ENCODE peak calls at places on chromosome 14, in six cellular contexts. One of them, this sample, is unnamed.

GRCh38 chr14:36738269-36738668 is 76.6 kb downstream of the PAX9 start:
- DNase-seq in HepG2: no peak
- DNase-seq in HCT116: no peak
- DNase-seq in K562: no peak
- DNase-seq in SK-N-SH: no peak
- DNase-seq in GM12878: no peak
- DNase-seq in this sample: no peak

GRCh38 chr14:72745546-72745945 is 148.4 kb downstream of the DPF3 start:
- DNase-seq in HepG2: no peak
- DNase-seq in HCT116: no peak
- DNase-seq in K562: no peak
- DNase-seq in SK-N-SH: no peak
- DNase-seq in GM12878: no peak
- DNase-seq in this sample: no peak

GRCh38 chr14:21668377-21668776 is 5.2 kb downstream of the OR4E1 start:
- DNase-seq in HepG2: peak; percentile 18
- DNase-seq in HCT116: no peak
- DNase-seq in K562: no peak
- DNase-seq in SK-N-SH: no peak
- DNase-seq in GM12878: no peak
- DNase-seq in this sample: no peak

GRCh38 chr14:106694638-106695393 is 1168.4 kb downstream of the TMEM121 start:
- DNase-seq in HepG2: no peak
- DNase-seq in HCT116: no peak
- DNase-seq in K562: no peak
- DNase-seq in SK-N-SH: peak; percentile 42
- DNase-seq in GM12878: no peak
- DNase-seq in this sample: no peak

GRCh38 chr14:54475187-54475881 is 13.4 kb downstream of the GMFB start:
- DNase-seq in HepG2: no peak
- DNase-seq in HCT116: no peak
- DNase-seq in K562: no peak
- DNase-seq in SK-N-SH: no peak
- DNase-seq in GM12878: no peak
- DNase-seq in this sample: no peak

GRCh38 chr14:32536175-32536574 is 207.1 kb downstream of the AKAP6 start:
- DNase-seq in HepG2: no peak
- DNase-seq in HCT116: no peak
- DNase-seq in K562: no peak
- DNase-seq in SK-N-SH: no peak
- DNase-seq in GM12878: no peak
- DNase-seq in this sample: no peak

GRCh38 chr14:58362798-58363412 is 32.8 kb upstream of the TOMM20L start:
- DNase-seq in HepG2: peak; percentile 41
- DNase-seq in HCT116: peak; percentile 21
- DNase-seq in K562: peak; percentile 16
- DNase-seq in SK-N-SH: peak; percentile 31
- DNase-seq in GM12878: no peak
- DNase-seq in this sample: peak; percentile 68

GRCh38 chr14:88790501-88791251 is 2.1 kb downstream of the EML5 start:
- DNase-seq in HepG2: no peak
- DNase-seq in HCT116: no peak
- DNase-seq in K562: no peak
- DNase-seq in SK-N-SH: peak; percentile 14
- DNase-seq in GM12878: no peak
- DNase-seq in this sample: no peak

GRCh38 chr14:93023039-93023438 is 92.7 kb downstream of the ITPK1 start:
- DNase-seq in HepG2: peak; percentile 78
- DNase-seq in HCT116: peak; percentile 37
- DNase-seq in K562: peak; percentile 47
- DNase-seq in SK-N-SH: peak; percentile 83
- DNase-seq in GM12878: no peak
- DNase-seq in this sample: peak; percentile 59

GRCh38 chr14:103006106-103006505 is 51.2 kb downstream of the CDC42BPB start:
- DNase-seq in HepG2: no peak
- DNase-seq in HCT116: no peak
- DNase-seq in K562: no peak
- DNase-seq in SK-N-SH: no peak
- DNase-seq in GM12878: no peak
- DNase-seq in this sample: no peak

GRCh38 chr14:63896278-63896720 is 43.5 kb downstream of the SYNE2 start:
- DNase-seq in HepG2: peak; percentile 81
- DNase-seq in HCT116: peak; percentile 12
- DNase-seq in K562: no peak
- DNase-seq in SK-N-SH: peak; percentile 34
- DNase-seq in GM12878: no peak
- DNase-seq in this sample: peak; percentile 70

GRCh38 chr14:95664546-95664945 is 21.7 kb upstream of the TCL1B start:
- DNase-seq in HepG2: no peak
- DNase-seq in HCT116: no peak
- DNase-seq in K562: no peak
- DNase-seq in SK-N-SH: no peak
- DNase-seq in GM12878: no peak
- DNase-seq in this sample: no peak

GRCh38 chr14:85466678-85467077 is 63.3 kb upstream of the FLRT2 start:
- DNase-seq in HepG2: no peak
- DNase-seq in HCT116: no peak
- DNase-seq in K562: no peak
- DNase-seq in SK-N-SH: no peak
- DNase-seq in GM12878: no peak
- DNase-seq in this sample: no peak

GRCh38 chr14:77082356-77082755 is 15.7 kb upstream of the CIPC start:
- DNase-seq in HepG2: no peak
- DNase-seq in HCT116: no peak
- DNase-seq in K562: peak; percentile 51
- DNase-seq in SK-N-SH: no peak
- DNase-seq in GM12878: no peak
- DNase-seq in this sample: no peak

GRCh38 chr14:101171650-101172049 is 268.1 kb upstream of the RTL1 start:
- DNase-seq in HepG2: no peak
- DNase-seq in HCT116: no peak
- DNase-seq in K562: no peak
- DNase-seq in SK-N-SH: no peak
- DNase-seq in GM12878: no peak
- DNase-seq in this sample: no peak

GRCh38 chr14:98270201-98270600 is 1001.8 kb downstream of the BCL11B start:
- DNase-seq in HepG2: no peak
- DNase-seq in HCT116: no peak
- DNase-seq in K562: no peak
- DNase-seq in SK-N-SH: no peak
- DNase-seq in GM12878: no peak
- DNase-seq in this sample: no peak

GRCh38 chr14:77076118-77076631 is 21.9 kb upstream of the CIPC start:
- DNase-seq in HepG2: peak; percentile 19
- DNase-seq in HCT116: no peak
- DNase-seq in K562: no peak
- DNase-seq in SK-N-SH: no peak
- DNase-seq in GM12878: no peak
- DNase-seq in this sample: peak; percentile 73

DNA sequence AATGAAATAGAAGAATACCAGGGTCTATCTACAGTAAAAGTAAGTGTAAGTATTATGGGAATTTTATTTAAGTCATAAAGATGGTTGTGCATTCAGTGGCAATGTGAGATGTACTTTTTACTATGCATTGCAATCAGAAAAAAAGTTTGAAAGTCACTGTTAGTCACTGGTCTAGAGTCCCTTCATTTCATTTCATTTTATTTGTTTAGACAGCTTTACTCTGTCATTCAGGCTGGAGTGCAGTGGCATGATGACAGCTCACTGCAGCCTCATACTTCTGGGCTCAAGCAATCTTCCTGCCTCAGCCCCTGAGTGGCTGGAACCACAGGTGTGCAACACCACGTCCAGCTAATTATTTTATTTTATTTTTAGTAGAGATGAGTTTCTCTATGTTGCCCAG is 42.6 kb downstream of the TGFB3 start:
- DNase-seq in HepG2: no peak
- DNase-seq in HCT116: no peak
- DNase-seq in K562: no peak
- DNase-seq in SK-N-SH: no peak
- DNase-seq in GM12878: no peak
- DNase-seq in this sample: no peak
- TF ChIP-seq JUND in HepG2: no peak
- TF ChIP-seq JUND in HCT116: no peak
- TF ChIP-seq JUND in K562: no peak
- TF ChIP-seq JUND in SK-N-SH: no peak
- TF ChIP-seq JUND in GM12878: no peak
- TF ChIP-seq JUND in this sample: no peak

DNA sequence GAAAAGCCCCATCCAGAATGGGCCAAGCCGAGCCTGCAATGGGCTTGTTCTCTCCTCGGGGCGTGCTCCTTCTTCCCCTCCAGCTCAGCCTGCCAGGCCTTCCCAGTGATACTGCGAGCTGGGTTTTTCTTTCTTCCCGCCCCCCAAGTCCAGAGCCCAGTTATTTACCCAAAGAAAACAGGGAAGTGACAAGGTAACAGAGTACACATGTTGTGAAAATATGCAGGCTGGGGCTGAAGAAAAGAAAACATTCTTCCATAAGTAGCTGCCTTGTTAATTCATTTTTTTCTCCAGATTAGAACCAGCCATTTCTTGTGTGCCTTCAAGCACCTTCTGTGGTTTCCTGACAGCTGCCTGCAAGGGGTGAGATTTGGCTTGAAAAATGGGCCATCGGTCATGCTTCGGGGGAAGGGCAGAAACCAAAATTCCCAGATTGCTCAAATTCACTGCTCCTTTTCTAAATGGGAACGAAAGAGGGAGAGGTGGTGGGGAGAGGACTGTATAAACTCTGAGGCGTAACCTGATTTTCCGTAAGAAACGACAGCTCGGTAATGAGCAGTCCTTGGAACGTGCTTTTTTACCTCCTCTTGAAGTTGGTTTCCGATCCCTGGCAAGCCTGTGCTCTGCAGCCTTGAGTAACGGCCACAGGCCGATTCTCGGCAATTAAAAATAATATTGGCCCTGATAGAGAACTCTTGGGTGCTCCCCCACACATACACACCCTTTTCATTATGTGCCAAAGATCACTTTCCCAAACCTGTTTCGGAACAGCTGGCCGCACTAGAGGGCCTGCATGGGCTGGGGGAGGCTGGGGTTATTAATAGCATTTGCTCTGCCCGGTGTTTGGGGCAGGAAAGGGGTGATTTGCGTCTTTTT is 229.4 kb downstream of the ZFP36L1 start:
- DNase-seq in HepG2: peak; percentile 61
- DNase-seq in HCT116: no peak
- DNase-seq in K562: no peak
- DNase-seq in SK-N-SH: no peak
- DNase-seq in GM12878: no peak
- DNase-seq in this sample: no peak
- TF ChIP-seq JUND in HepG2: peak; percentile 30
- TF ChIP-seq JUND in HCT116: no peak
- TF ChIP-seq JUND in K562: no peak
- TF ChIP-seq JUND in SK-N-SH: no peak
- TF ChIP-seq JUND in GM12878: no peak
- TF ChIP-seq JUND in this sample: no peak

DNA sequence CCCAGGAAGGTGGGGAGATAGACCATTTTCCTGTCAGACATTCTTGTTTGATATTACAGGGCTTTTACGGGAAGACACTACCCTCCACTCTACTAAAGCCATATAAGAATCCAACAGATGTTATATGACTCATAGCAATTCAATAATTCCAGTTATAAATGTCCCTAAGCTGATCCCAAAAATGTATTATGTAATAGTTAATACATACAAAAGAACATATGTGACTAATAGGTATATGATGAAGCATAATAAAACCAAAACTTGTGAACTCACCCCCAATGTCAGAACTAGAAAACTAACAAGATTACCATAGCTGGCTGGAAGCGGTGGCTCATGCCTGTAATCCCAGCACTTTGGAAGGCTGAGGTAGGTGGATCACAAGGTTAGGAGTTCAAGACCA is 84.2 kb downstream of the EFCAB11 start:
- DNase-seq in HepG2: no peak
- DNase-seq in HCT116: no peak
- DNase-seq in K562: no peak
- DNase-seq in SK-N-SH: no peak
- DNase-seq in GM12878: no peak
- DNase-seq in this sample: no peak
- TF ChIP-seq JUND in HepG2: no peak
- TF ChIP-seq JUND in HCT116: no peak
- TF ChIP-seq JUND in K562: no peak
- TF ChIP-seq JUND in SK-N-SH: no peak
- TF ChIP-seq JUND in GM12878: no peak
- TF ChIP-seq JUND in this sample: no peak

DNA sequence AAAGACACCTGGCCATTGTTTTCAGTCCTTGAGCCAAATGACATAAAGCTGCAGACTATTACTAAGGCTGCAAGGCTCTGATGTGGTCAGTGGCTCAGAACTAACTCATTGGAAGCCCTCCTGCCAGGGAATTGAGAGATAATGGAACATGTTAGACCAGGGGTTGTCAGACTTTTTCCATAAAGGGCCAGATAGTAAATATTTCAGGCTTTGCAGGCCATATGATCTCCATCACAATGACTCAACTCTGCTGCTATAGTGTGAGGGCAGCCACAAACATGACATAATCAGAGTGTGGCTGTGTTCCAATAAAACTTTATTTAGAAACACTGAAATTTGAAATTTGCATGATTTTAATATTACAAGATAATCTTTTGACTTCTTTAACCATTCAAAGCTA is 140.3 kb downstream of the TMEM30B start:
- DNase-seq in HepG2: no peak
- DNase-seq in HCT116: peak; percentile 29
- DNase-seq in K562: no peak
- DNase-seq in SK-N-SH: no peak
- DNase-seq in GM12878: no peak
- DNase-seq in this sample: no peak
- TF ChIP-seq JUND in HepG2: no peak
- TF ChIP-seq JUND in HCT116: peak; percentile 13
- TF ChIP-seq JUND in K562: no peak
- TF ChIP-seq JUND in SK-N-SH: peak; percentile 63
- TF ChIP-seq JUND in GM12878: no peak
- TF ChIP-seq JUND in this sample: no peak

DNA sequence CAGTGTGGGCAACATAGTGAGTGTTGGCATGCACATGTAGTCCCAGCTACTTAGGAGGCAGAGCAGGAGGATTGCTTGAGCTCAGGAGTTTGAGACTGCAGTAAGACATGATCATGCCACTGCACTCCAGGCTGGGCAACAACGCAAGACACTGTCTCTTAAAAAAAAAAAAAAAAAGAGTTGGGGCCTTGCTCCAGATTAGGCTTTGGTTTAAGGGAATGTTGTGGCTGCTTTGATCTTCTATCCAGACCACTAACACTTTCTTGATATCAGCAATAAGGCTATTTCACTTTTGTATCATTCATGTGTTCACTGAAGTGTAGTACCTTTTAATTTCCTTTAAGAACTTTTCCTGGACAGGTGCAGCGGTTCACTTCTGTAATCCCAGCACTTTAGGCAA is 2.8 kb upstream of the FITM1 start:
- DNase-seq in HepG2: no peak
- DNase-seq in HCT116: no peak
- DNase-seq in K562: no peak
- DNase-seq in SK-N-SH: no peak
- DNase-seq in GM12878: no peak
- DNase-seq in this sample: no peak
- TF ChIP-seq JUND in HepG2: no peak
- TF ChIP-seq JUND in HCT116: no peak
- TF ChIP-seq JUND in K562: no peak
- TF ChIP-seq JUND in SK-N-SH: no peak
- TF ChIP-seq JUND in GM12878: no peak
- TF ChIP-seq JUND in this sample: no peak